ENCODE peak calls at places on chromosome 5, in ten cellular contexts. K, I, M, T, N, G, X, Q, L and D are unnamed samples.

GRCh38 chr5:10892135-10892910 is 131.3 kb upstream of the DAP start:
- DNase-seq in K (no peak), I (no peak), M (peak; percentile 32), T (no peak), N (no peak), G (no peak), X (no peak), Q (peak; percentile 49), L (no peak), D (no peak)

GRCh38 chr5:133423031-133423617 is 189.2 kb downstream of the FSTL4 start:
- DNase-seq in K (no peak), I (no peak), M (no peak), T (no peak), N (no peak), G (no peak), X (no peak), Q (no peak), L (no peak), D (no peak)

GRCh38 chr5:38465702-38466443 is 90.6 kb downstream of the LIFR start:
- DNase-seq in K (no peak), I (no peak), M (no peak), T (no peak), N (no peak), G (no peak), X (no peak), Q (no peak), L (no peak), D (no peak)

GRCh38 chr5:14263700-14264099 is 120.6 kb downstream of the TRIO start:
- DNase-seq in K (peak; percentile 33), I (no peak), M (no peak), T (no peak), N (no peak), G (no peak), X (no peak), Q (no peak), L (no peak), D (no peak)

GRCh38 chr5:74402553-74402952 is 238.0 kb downstream of the ENC1 start:
- DNase-seq in K (no peak), I (no peak), M (no peak), T (no peak), N (no peak), G (no peak), X (no peak), Q (no peak), L (no peak), D (no peak)

GRCh38 chr5:74643160-74643562 is 2.6 kb upstream of the ENC1 start:
- DNase-seq in K (peak; percentile 98), I (peak; percentile 70), M (no peak), T (peak; percentile 98), N (peak; percentile 61), G (peak; percentile 63), X (peak; percentile 95), Q (peak; percentile 90), L (no peak), D (peak; percentile 32)

GRCh38 chr5:173760461-173761181 is 127.5 kb upstream of the CPEB4 start:
- DNase-seq in K (no peak), I (no peak), M (no peak), T (no peak), N (no peak), G (no peak), X (no peak), Q (no peak), L (no peak), D (no peak)

GRCh38 chr5:81787843-81788242 is 36.9 kb upstream of the SSBP2 start:
- DNase-seq in K (peak; percentile 83), I (peak; percentile 52), M (peak; percentile 84), T (peak; percentile 92), N (peak; percentile 34), G (peak; percentile 67), X (peak; percentile 80), Q (no peak), L (no peak), D (peak; percentile 86)

GRCh38 chr5:114581136-114581535 is 219.3 kb downstream of the KCNN2 start:
- DNase-seq in K (no peak), I (no peak), M (no peak), T (no peak), N (no peak), G (no peak), X (no peak), Q (no peak), L (no peak), D (no peak)

DNA sequence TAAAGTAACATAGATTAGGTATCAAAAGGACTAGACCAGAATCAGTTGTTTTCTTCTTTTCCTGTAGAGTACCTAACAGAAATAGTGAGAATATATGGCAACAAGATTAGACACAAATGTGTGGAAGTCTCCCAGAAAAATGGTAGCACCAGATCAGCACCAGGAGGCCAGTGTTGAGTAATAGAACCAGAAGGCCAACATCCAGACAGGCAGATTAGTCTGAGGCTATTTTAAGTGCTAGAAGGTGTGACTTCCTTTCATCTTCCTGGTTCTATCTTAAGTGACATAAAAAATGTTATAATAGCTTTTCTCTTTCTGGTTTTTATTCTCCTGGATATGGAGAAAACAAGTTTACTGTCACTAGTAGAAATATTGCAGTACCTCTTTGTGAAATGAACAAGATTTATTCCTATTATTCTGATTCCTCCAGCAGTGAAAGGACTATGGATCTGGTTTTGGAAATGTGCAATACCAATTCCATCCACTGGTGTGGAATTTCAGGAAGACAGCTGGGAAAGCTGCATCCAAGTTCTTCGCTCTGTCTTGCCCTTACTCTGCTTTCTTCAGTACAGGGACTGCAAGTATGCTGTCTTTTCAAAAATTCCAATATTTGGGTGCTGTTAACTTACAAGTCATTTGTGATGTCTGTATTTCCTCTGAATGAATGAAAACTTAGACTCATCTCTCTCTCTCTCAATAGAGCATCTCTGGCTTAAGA is 39.1 kb downstream of the SHLD3 start:
- DNase-seq in K (no peak), I (no peak), M (no peak), T (peak; percentile 43), N (no peak), G (no peak), X (no peak), Q (peak; percentile 10), L (no peak), D (no peak)
- TF ChIP-seq CTCF in K (peak; percentile 59), I (peak; percentile 42), M (no peak), T (peak; percentile 52), N (peak; percentile 56), G (no peak), X (no peak), Q (peak; percentile 33), L (peak; percentile 42), D (peak; percentile 17)

GRCh38 chr5:58926549-58926948 is 343.7 kb downstream of the RAB3C start:
- DNase-seq in K (no peak), I (no peak), M (no peak), T (no peak), N (no peak), G (no peak), X (no peak), Q (no peak), L (no peak), D (no peak)
- H3K4me3 ChIP-seq in K (no peak overlapping the region), I (no peak overlapping the region), M (no peak overlapping the region), T (no peak overlapping the region), N (no peak overlapping the region), G (no peak overlapping the region), X (no peak overlapping the region), Q (no peak overlapping the region), L (no peak overlapping the region), D (no peak overlapping the region)

GRCh38 chr5:124647393-124647792 is 99.0 kb downstream of the ZNF608 start:
- DNase-seq in K (no peak), I (no peak), M (no peak), T (no peak), N (no peak), G (no peak), X (no peak), Q (no peak), L (no peak), D (no peak)

GRCh38 chr5:124648902-124649467 is 97.5 kb downstream of the ZNF608 start:
- DNase-seq in K (no peak), I (no peak), M (no peak), T (no peak), N (no peak), G (no peak), X (no peak), Q (no peak), L (no peak), D (no peak)

GRCh38 chr5:124651663-124652513 is 94.6 kb downstream of the ZNF608 start:
- DNase-seq in K (peak; percentile 38), I (no peak), M (peak; percentile 80), T (peak; percentile 79), N (peak; percentile 59), G (peak; percentile 86), X (peak; percentile 57), Q (peak; percentile 70), L (peak; percentile 81), D (peak; percentile 87)

GRCh38 chr5:124650960-124651662 is 95.3 kb downstream of the ZNF608 start:
- DNase-seq in K (peak; percentile 71), I (peak; percentile 79), M (no peak), T (peak; percentile 84), N (peak; percentile 57), G (no peak), X (no peak), Q (no peak), L (no peak), D (no peak)

GRCh38 chr5:124649548-124650501 is 96.6 kb downstream of the ZNF608 start:
- DNase-seq in K (peak; percentile 93), I (peak; percentile 95), M (peak; percentile 65), T (peak; percentile 92), N (peak; percentile 74), G (peak; percentile 86), X (peak; percentile 94), Q (peak; percentile 70), L (no peak), D (peak; percentile 70)
- TF ChIP-seq CTCF in K (no peak), I (no peak), M (no peak), T (no peak), N (no peak), G (no peak), X (no peak), Q (no peak), L (no peak), D (no peak)

DNA sequence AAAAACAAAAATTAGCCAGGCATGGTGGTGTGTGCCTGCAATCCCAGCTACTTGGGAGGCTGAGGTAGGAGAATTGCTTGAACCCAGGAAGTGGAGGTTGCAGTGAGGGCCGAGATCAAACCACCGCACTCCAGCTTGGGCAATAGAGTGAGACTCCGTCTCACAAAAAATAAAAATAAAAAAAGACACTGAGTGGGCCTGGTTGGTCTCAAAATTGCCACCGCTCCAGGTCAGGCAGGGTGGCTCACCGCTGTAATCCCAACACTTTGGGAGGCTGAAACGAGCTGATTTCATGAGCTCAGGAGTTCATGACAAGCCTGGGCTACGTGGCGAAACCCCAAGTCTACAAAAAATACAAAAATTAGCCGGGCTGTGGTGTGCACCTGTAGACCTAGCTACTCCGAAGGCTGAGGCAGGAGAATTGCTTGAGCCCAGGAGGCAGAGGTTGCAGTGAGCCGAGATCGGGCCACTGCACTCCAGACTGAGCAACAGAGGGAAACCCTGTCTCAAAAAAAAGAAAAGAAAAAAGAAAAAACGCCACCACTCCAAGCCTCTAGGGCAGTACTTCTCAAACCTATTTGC is 1.8 kb downstream of the STK10 start:
- DNase-seq in K (no peak), I (no peak), M (no peak), T (no peak), N (no peak), G (peak; percentile 16), X (no peak), Q (no peak), L (no peak), D (no peak)
- H3K4me3 ChIP-seq in K (peak overlapping the region; percentile 67), I (peak overlapping the region; percentile 94), M (no peak overlapping the region), T (peak overlapping the region; percentile 95), N (peak overlapping the region; percentile 93), G (peak overlapping the region; percentile 96), X (peak overlapping the region; percentile 97), Q (peak overlapping the region; percentile 98), L (no peak overlapping the region), D (peak overlapping the region; percentile 97)

GRCh38 chr5:175658299-175659145 is 651 bp downstream of the HRH2 start:
- DNase-seq in K (no peak), I (no peak), M (no peak), T (no peak), N (no peak), G (peak; percentile 48), X (peak; percentile 72), Q (no peak), L (peak; percentile 42), D (no peak)
- TF ChIP-seq CTCF in K (no peak), I (no peak), M (no peak), T (no peak), N (no peak), G (no peak), X (no peak), Q (no peak), L (peak; percentile 38), D (no peak)